ENCODE peak calls at places on chromosomes 12 and 14, in seven cellular contexts. One of them, this sample, is unnamed.

GRCh38 chr14:73749706-73750105 is 35.5 kb upstream of the PNMA1 start:
- DNase-seq in DMS 273 treated with DMSO at 0.1 percent for 48 hours: no peak
- DNase-seq in activated CD4-positive, alpha-beta T cell treated with anti-CD3 and anti-CD28 coated beads, Interleukin-2, amount 10 ng/mL, durations not matched to agents 7 days and 5 days: no peak
- DNase-seq in NB4: no peak
- DNase-seq in NCI-H1105: no peak
- DNase-seq in cardiac fibroblast: no peak
- DNase-seq in MCF 10A: no peak
- DNase-seq in this sample: no peak

GRCh38 chr12:75603475-75603874 is 92.1 kb upstream of the KRR1 start:
- DNase-seq in DMS 273 treated with DMSO at 0.1 percent for 48 hours: no peak
- DNase-seq in activated CD4-positive, alpha-beta T cell treated with anti-CD3 and anti-CD28 coated beads, Interleukin-2, amount 10 ng/mL, durations not matched to agents 7 days and 5 days: no peak
- DNase-seq in NB4: no peak
- DNase-seq in NCI-H1105: no peak
- DNase-seq in cardiac fibroblast: peak; percentile 71
- DNase-seq in MCF 10A: peak; percentile 63
- DNase-seq in this sample: no peak

GRCh38 chr14:48417715-48418500 is 742.5 kb upstream of the MDGA2 start:
- DNase-seq in DMS 273 treated with DMSO at 0.1 percent for 48 hours: no peak
- DNase-seq in activated CD4-positive, alpha-beta T cell treated with anti-CD3 and anti-CD28 coated beads, Interleukin-2, amount 10 ng/mL, durations not matched to agents 7 days and 5 days: no peak
- DNase-seq in NB4: no peak
- DNase-seq in NCI-H1105: no peak
- DNase-seq in cardiac fibroblast: no peak
- DNase-seq in MCF 10A: no peak
- DNase-seq in this sample: no peak

GRCh38 chr14:76808990-76809389 is 3.7 kb downstream of the ANGEL1 start:
- DNase-seq in DMS 273 treated with DMSO at 0.1 percent for 48 hours: no peak
- DNase-seq in activated CD4-positive, alpha-beta T cell treated with anti-CD3 and anti-CD28 coated beads, Interleukin-2, amount 10 ng/mL, durations not matched to agents 7 days and 5 days: no peak
- DNase-seq in NB4: no peak
- DNase-seq in NCI-H1105: no peak
- DNase-seq in cardiac fibroblast: no peak
- DNase-seq in MCF 10A: no peak
- DNase-seq in this sample: peak; percentile 78

GRCh38 chr12:69331482-69331845 is 16.7 kb upstream of the LYZ start:
- DNase-seq in DMS 273 treated with DMSO at 0.1 percent for 48 hours: no peak
- DNase-seq in activated CD4-positive, alpha-beta T cell treated with anti-CD3 and anti-CD28 coated beads, Interleukin-2, amount 10 ng/mL, durations not matched to agents 7 days and 5 days: no peak
- DNase-seq in NB4: no peak
- DNase-seq in NCI-H1105: no peak
- DNase-seq in cardiac fibroblast: no peak
- DNase-seq in MCF 10A: peak; percentile 2
- DNase-seq in this sample: no peak

GRCh38 chr14:71314717-71315116 is 407.5 kb downstream of the PCNX1 start:
- DNase-seq in DMS 273 treated with DMSO at 0.1 percent for 48 hours: no peak
- DNase-seq in activated CD4-positive, alpha-beta T cell treated with anti-CD3 and anti-CD28 coated beads, Interleukin-2, amount 10 ng/mL, durations not matched to agents 7 days and 5 days: no peak
- DNase-seq in NB4: no peak
- DNase-seq in NCI-H1105: no peak
- DNase-seq in cardiac fibroblast: no peak
- DNase-seq in MCF 10A: no peak
- DNase-seq in this sample: no peak

GRCh38 chr14:94560291-94560665 is 964 bp upstream of the SERPINA4 start:
- DNase-seq in DMS 273 treated with DMSO at 0.1 percent for 48 hours: no peak
- DNase-seq in activated CD4-positive, alpha-beta T cell treated with anti-CD3 and anti-CD28 coated beads, Interleukin-2, amount 10 ng/mL, durations not matched to agents 7 days and 5 days: no peak
- DNase-seq in NB4: no peak
- DNase-seq in NCI-H1105: no peak
- DNase-seq in cardiac fibroblast: no peak
- DNase-seq in MCF 10A: no peak
- DNase-seq in this sample: no peak

GRCh38 chr14:104316121-104316722 is 177.8 kb downstream of the KIF26A start:
- DNase-seq in DMS 273 treated with DMSO at 0.1 percent for 48 hours: no peak
- DNase-seq in activated CD4-positive, alpha-beta T cell treated with anti-CD3 and anti-CD28 coated beads, Interleukin-2, amount 10 ng/mL, durations not matched to agents 7 days and 5 days: no peak
- DNase-seq in NB4: no peak
- DNase-seq in NCI-H1105: no peak
- DNase-seq in cardiac fibroblast: no peak
- DNase-seq in MCF 10A: no peak
- DNase-seq in this sample: no peak

GRCh38 chr12:127260959-127261358 is 1006.0 kb upstream of the TMEM132C start:
- DNase-seq in DMS 273 treated with DMSO at 0.1 percent for 48 hours: no peak
- DNase-seq in activated CD4-positive, alpha-beta T cell treated with anti-CD3 and anti-CD28 coated beads, Interleukin-2, amount 10 ng/mL, durations not matched to agents 7 days and 5 days: no peak
- DNase-seq in NB4: no peak
- DNase-seq in NCI-H1105: no peak
- DNase-seq in cardiac fibroblast: no peak
- DNase-seq in MCF 10A: no peak
- DNase-seq in this sample: no peak

This sample was measured in osteocyte.